ENCODE peak calls at places on chromosomes 2 and 18, in seven cellular contexts. One of them, this sample, is unnamed. For H3K36me3 and H3K4me1, the result is how much of the 10 kb centered on the place peaks cover.

GRCh38 chr2:7448578-7449264 is 531.5 kb downstream of the RNF144A start:
- DNase-seq in suprapubic skin: no peak
- DNase-seq in psoas muscle: no peak
- DNase-seq in left ventricle myocardium inferior: no peak
- DNase-seq in DND-41: no peak
- DNase-seq in body of pancreas: no peak
- DNase-seq in endothelial cell of umbilical vein: no peak
- DNase-seq in this sample: no peak

GRCh38 chr18:12048010-12048826 is 45.4 kb upstream of the ANKRD62 start:
- DNase-seq in DND-41: no peak
- DNase-seq in suprapubic skin: no peak
- DNase-seq in psoas muscle: no peak
- DNase-seq in left ventricle myocardium inferior: no peak
- DNase-seq in body of pancreas: no peak
- DNase-seq in endothelial cell of umbilical vein: no peak
- DNase-seq in this sample: no peak

GRCh38 chr2:120861576-120862191 is 126.0 kb downstream of the GLI2 start:
- DNase-seq in endothelial cell of umbilical vein: no peak
- DNase-seq in psoas muscle: no peak
- DNase-seq in body of pancreas: no peak
- DNase-seq in DND-41: no peak
- DNase-seq in suprapubic skin: peak
- DNase-seq in left ventricle myocardium inferior: no peak
- DNase-seq in this sample: no peak

GRCh38 chr2:231299267-231299666 is 96.2 kb upstream of the B3GNT7 start:
- DNase-seq in DND-41: no peak
- DNase-seq in left ventricle myocardium inferior: no peak
- DNase-seq in endothelial cell of umbilical vein: no peak
- DNase-seq in psoas muscle: no peak
- DNase-seq in body of pancreas: no peak
- DNase-seq in suprapubic skin: no peak
- DNase-seq in this sample: no peak

GRCh38 chr2:54088719-54089118 is 26.7 kb upstream of the ACYP2 start:
- DNase-seq in body of pancreas: no peak
- DNase-seq in suprapubic skin: no peak
- DNase-seq in endothelial cell of umbilical vein: no peak
- DNase-seq in DND-41: no peak
- DNase-seq in left ventricle myocardium inferior: no peak
- DNase-seq in psoas muscle: no peak
- DNase-seq in this sample: no peak

GRCh38 chr2:164784376-164784775 is 57.2 kb downstream of the COBLL1 start:
- DNase-seq in endothelial cell of umbilical vein: peak
- DNase-seq in body of pancreas: no peak
- DNase-seq in left ventricle myocardium inferior: no peak
- DNase-seq in suprapubic skin: no peak
- DNase-seq in psoas muscle: no peak
- DNase-seq in DND-41: no peak
- DNase-seq in this sample: no peak

GRCh38 chr2:85143463-85144082 is 10.4 kb downstream of the TCF7L1 start:
- DNase-seq in endothelial cell of umbilical vein: no peak
- DNase-seq in psoas muscle: no peak
- DNase-seq in DND-41: no peak
- DNase-seq in body of pancreas: peak
- DNase-seq in left ventricle myocardium inferior: no peak
- DNase-seq in suprapubic skin: no peak
- DNase-seq in this sample: no peak

GRCh38 chr2:99880148-99880983 is 262.0 kb downstream of the AFF3 start:
- DNase-seq in suprapubic skin: no peak
- DNase-seq in left ventricle myocardium inferior: no peak
- DNase-seq in DND-41: no peak
- DNase-seq in psoas muscle: no peak
- DNase-seq in body of pancreas: no peak
- DNase-seq in endothelial cell of umbilical vein: peak
- DNase-seq in this sample: no peak

GRCh38 chr2:14583802-14584201 is 48.7 kb upstream of the LRATD1 start:
- DNase-seq in psoas muscle: no peak
- DNase-seq in body of pancreas: no peak
- DNase-seq in suprapubic skin: no peak
- DNase-seq in endothelial cell of umbilical vein: no peak
- DNase-seq in left ventricle myocardium inferior: no peak
- DNase-seq in DND-41: no peak
- DNase-seq in this sample: no peak

GRCh38 chr18:34493566-34494358 is 216.3 kb upstream of the DTNA start:
- DNase-seq in left ventricle myocardium inferior: peak
- DNase-seq in endothelial cell of umbilical vein: peak
- DNase-seq in suprapubic skin: no peak
- DNase-seq in DND-41: no peak
- DNase-seq in body of pancreas: peak
- DNase-seq in psoas muscle: peak
- DNase-seq in this sample: peak

GRCh38 chr2:139142252-139142651 is 362.1 kb upstream of the NXPH2 start:
- DNase-seq in psoas muscle: no peak
- DNase-seq in body of pancreas: no peak
- DNase-seq in left ventricle myocardium inferior: no peak
- DNase-seq in suprapubic skin: no peak
- DNase-seq in endothelial cell of umbilical vein: peak
- DNase-seq in DND-41: peak
- DNase-seq in this sample: no peak

GRCh38 chr2:37775908-37776250 is 104.4 kb upstream of the CDC42EP3 start:
- DNase-seq in suprapubic skin: no peak
- DNase-seq in endothelial cell of umbilical vein: no peak
- DNase-seq in body of pancreas: no peak
- DNase-seq in psoas muscle: no peak
- DNase-seq in left ventricle myocardium inferior: no peak
- DNase-seq in DND-41: no peak
- DNase-seq in this sample: no peak

GRCh38 chr2:15050483-15050882 is 418.0 kb downstream of the LRATD1 start:
- DNase-seq in left ventricle myocardium inferior: no peak
- DNase-seq in endothelial cell of umbilical vein: no peak
- DNase-seq in suprapubic skin: no peak
- DNase-seq in psoas muscle: no peak
- DNase-seq in body of pancreas: no peak
- DNase-seq in DND-41: no peak
- DNase-seq in this sample: no peak

GRCh38 chr2:119148082-119148715 is 10.4 kb downstream of the C1QL2 start:
- DNase-seq in DND-41: no peak
- DNase-seq in left ventricle myocardium inferior: no peak
- DNase-seq in suprapubic skin: no peak
- DNase-seq in body of pancreas: no peak
- DNase-seq in psoas muscle: no peak
- DNase-seq in endothelial cell of umbilical vein: no peak
- DNase-seq in this sample: no peak

GRCh38 chr2:168559187-168559586 is 103.1 kb downstream of the CERS6 start:
- DNase-seq in suprapubic skin: no peak
- DNase-seq in psoas muscle: no peak
- DNase-seq in endothelial cell of umbilical vein: no peak
- DNase-seq in DND-41: no peak
- DNase-seq in left ventricle myocardium inferior: no peak
- DNase-seq in body of pancreas: peak
- DNase-seq in this sample: no peak

GRCh38 chr2:95032868-95033603 is 7.5 kb downstream of the MAL start:
- DNase-seq in psoas muscle: no peak
- DNase-seq in body of pancreas: no peak
- DNase-seq in suprapubic skin: no peak
- DNase-seq in DND-41: no peak
- DNase-seq in endothelial cell of umbilical vein: no peak
- DNase-seq in left ventricle myocardium inferior: no peak
- DNase-seq in this sample: no peak

GRCh38 chr18:54765636-54766035 is 62.6 kb upstream of the RAB27B start:
- DNase-seq in psoas muscle: no peak
- DNase-seq in body of pancreas: no peak
- DNase-seq in suprapubic skin: no peak
- DNase-seq in DND-41: no peak
- DNase-seq in left ventricle myocardium inferior: no peak
- DNase-seq in endothelial cell of umbilical vein: no peak
- DNase-seq in this sample: no peak

GRCh38 chr2:27206346-27206745 is 5.5 kb upstream of the ATRAID start:
- DNase-seq in suprapubic skin: no peak
- DNase-seq in DND-41: no peak
- DNase-seq in psoas muscle: no peak
- DNase-seq in left ventricle myocardium inferior: no peak
- DNase-seq in endothelial cell of umbilical vein: no peak
- DNase-seq in body of pancreas: no peak
- DNase-seq in this sample: no peak

GRCh38 chr2:27204566-27204965 is 7.3 kb upstream of the ATRAID start:
- DNase-seq in left ventricle myocardium inferior: no peak
- DNase-seq in DND-41: no peak
- DNase-seq in body of pancreas: no peak
- DNase-seq in psoas muscle: no peak
- DNase-seq in endothelial cell of umbilical vein: no peak
- DNase-seq in suprapubic skin: no peak
- DNase-seq in this sample: no peak

GRCh38 chr2:27202829-27203228 is 9.0 kb upstream of the ATRAID start:
- DNase-seq in body of pancreas: no peak
- DNase-seq in suprapubic skin: no peak
- DNase-seq in left ventricle myocardium inferior: no peak
- DNase-seq in psoas muscle: no peak
- DNase-seq in endothelial cell of umbilical vein: no peak
- DNase-seq in DND-41: no peak
- DNase-seq in this sample: no peak

GRCh38 chr2:27203741-27204140 is 8.1 kb upstream of the ATRAID start:
- DNase-seq in DND-41: no peak
- DNase-seq in psoas muscle: no peak
- DNase-seq in body of pancreas: no peak
- DNase-seq in endothelial cell of umbilical vein: no peak
- DNase-seq in suprapubic skin: no peak
- DNase-seq in left ventricle myocardium inferior: no peak
- DNase-seq in this sample: no peak

DNA sequence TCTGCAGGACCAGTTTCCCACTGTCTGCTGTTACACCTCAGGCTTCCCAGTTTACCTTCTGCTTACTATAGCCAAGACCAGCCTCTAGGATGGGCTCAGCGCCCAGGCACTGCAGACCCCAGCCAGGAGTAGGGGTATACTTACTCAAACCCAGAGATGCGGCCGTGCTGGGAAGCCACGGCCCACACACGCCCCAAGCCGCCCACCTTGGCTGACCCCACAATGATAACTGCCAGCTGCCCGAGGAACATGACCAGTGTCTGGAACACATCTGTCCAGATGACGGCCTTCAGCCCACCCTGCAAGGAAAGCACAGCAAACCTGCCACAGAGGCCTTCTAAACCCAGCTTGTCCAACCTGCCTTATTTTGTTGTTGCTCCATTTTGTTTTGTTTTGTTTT is 6.6 kb upstream of the ATRAID start:
- DNase-seq in DND-41: no peak
- DNase-seq in endothelial cell of umbilical vein: no peak
- DNase-seq in suprapubic skin: no peak
- DNase-seq in psoas muscle: no peak
- DNase-seq in left ventricle myocardium inferior: no peak
- DNase-seq in body of pancreas: no peak
- DNase-seq in this sample: no peak
- H3K36me3 ChIP-seq in DND-41: half or more
- H3K36me3 ChIP-seq in endothelial cell of umbilical vein: under half
- H3K36me3 ChIP-seq in suprapubic skin: half or more
- H3K36me3 ChIP-seq in psoas muscle: under half
- H3K36me3 ChIP-seq in left ventricle myocardium inferior: half or more
- H3K36me3 ChIP-seq in body of pancreas: under half
- H3K36me3 ChIP-seq in this sample: under half

GRCh38 chr2:68726100-68726499 is 8.5 kb upstream of the ARHGAP25 start:
- DNase-seq in left ventricle myocardium inferior: no peak
- DNase-seq in endothelial cell of umbilical vein: no peak
- DNase-seq in body of pancreas: no peak
- DNase-seq in suprapubic skin: no peak
- DNase-seq in DND-41: no peak
- DNase-seq in psoas muscle: no peak
- DNase-seq in this sample: no peak

GRCh38 chr2:68726608-68727367 is 7.8 kb upstream of the ARHGAP25 start:
- DNase-seq in endothelial cell of umbilical vein: no peak
- DNase-seq in DND-41: peak
- DNase-seq in left ventricle myocardium inferior: no peak
- DNase-seq in body of pancreas: peak
- DNase-seq in psoas muscle: no peak
- DNase-seq in suprapubic skin: no peak
- DNase-seq in this sample: peak

GRCh38 chr2:68732036-68732435 is 2.6 kb upstream of the ARHGAP25 start:
- DNase-seq in left ventricle myocardium inferior: no peak
- DNase-seq in body of pancreas: no peak
- DNase-seq in psoas muscle: no peak
- DNase-seq in endothelial cell of umbilical vein: no peak
- DNase-seq in DND-41: no peak
- DNase-seq in suprapubic skin: no peak
- DNase-seq in this sample: no peak

GRCh38 chr2:68730828-68731227 is 3.8 kb upstream of the ARHGAP25 start:
- DNase-seq in body of pancreas: no peak
- DNase-seq in DND-41: no peak
- DNase-seq in left ventricle myocardium inferior: no peak
- DNase-seq in suprapubic skin: no peak
- DNase-seq in endothelial cell of umbilical vein: no peak
- DNase-seq in psoas muscle: no peak
- DNase-seq in this sample: no peak

GRCh38 chr2:68727698-68728375 is 6.8 kb upstream of the ARHGAP25 start:
- DNase-seq in left ventricle myocardium inferior: no peak
- DNase-seq in endothelial cell of umbilical vein: no peak
- DNase-seq in suprapubic skin: no peak
- DNase-seq in psoas muscle: no peak
- DNase-seq in DND-41: no peak
- DNase-seq in body of pancreas: no peak
- DNase-seq in this sample: no peak
- H3K27ac ChIP-seq in left ventricle myocardium inferior: no peak
- H3K27ac ChIP-seq in endothelial cell of umbilical vein: no peak
- H3K27ac ChIP-seq in suprapubic skin: no peak
- H3K27ac ChIP-seq in psoas muscle: no peak
- H3K27ac ChIP-seq in DND-41: peak
- H3K27ac ChIP-seq in body of pancreas: no peak
- H3K27ac ChIP-seq in this sample: no peak

GRCh38 chr18:75208836-75209128 is 157 bp downstream of the PTGR3 start:
- DNase-seq in left ventricle myocardium inferior: peak
- DNase-seq in psoas muscle: no peak
- DNase-seq in suprapubic skin: peak
- DNase-seq in endothelial cell of umbilical vein: peak
- DNase-seq in DND-41: no peak
- DNase-seq in body of pancreas: no peak
- DNase-seq in this sample: peak

GRCh38 chr18:75206637-75207297 is 2.2 kb downstream of the PTGR3 start:
- DNase-seq in suprapubic skin: no peak
- DNase-seq in body of pancreas: no peak
- DNase-seq in psoas muscle: no peak
- DNase-seq in DND-41: no peak
- DNase-seq in left ventricle myocardium inferior: no peak
- DNase-seq in endothelial cell of umbilical vein: no peak
- DNase-seq in this sample: no peak

GRCh38 chr18:75208055-75208835 is 694 bp downstream of the PTGR3 start:
- DNase-seq in left ventricle myocardium inferior: peak
- DNase-seq in body of pancreas: peak
- DNase-seq in endothelial cell of umbilical vein: peak
- DNase-seq in DND-41: peak
- DNase-seq in suprapubic skin: peak
- DNase-seq in psoas muscle: peak
- DNase-seq in this sample: peak

GRCh38 chr18:75205760-75206109 is 3.2 kb downstream of the PTGR3 start:
- DNase-seq in suprapubic skin: no peak
- DNase-seq in body of pancreas: no peak
- DNase-seq in DND-41: no peak
- DNase-seq in endothelial cell of umbilical vein: no peak
- DNase-seq in psoas muscle: no peak
- DNase-seq in left ventricle myocardium inferior: no peak
- DNase-seq in this sample: no peak

GRCh38 chr18:75207298-75208054 is 1.5 kb downstream of the PTGR3 start:
- DNase-seq in body of pancreas: peak
- DNase-seq in DND-41: no peak
- DNase-seq in suprapubic skin: no peak
- DNase-seq in endothelial cell of umbilical vein: no peak
- DNase-seq in left ventricle myocardium inferior: no peak
- DNase-seq in psoas muscle: no peak
- DNase-seq in this sample: no peak
- H3K4me1 ChIP-seq in body of pancreas: half or more
- H3K4me1 ChIP-seq in DND-41: under half
- H3K4me1 ChIP-seq in suprapubic skin: half or more
- H3K4me1 ChIP-seq in endothelial cell of umbilical vein: under half
- H3K4me1 ChIP-seq in left ventricle myocardium inferior: half or more
- H3K4me1 ChIP-seq in psoas muscle: under half
- H3K4me1 ChIP-seq in this sample: under half

GRCh38 chr2:101874069-101874468 is 117.7 kb upstream of the IL1R2 start:
- DNase-seq in left ventricle myocardium inferior: no peak
- DNase-seq in endothelial cell of umbilical vein: no peak
- DNase-seq in suprapubic skin: no peak
- DNase-seq in psoas muscle: no peak
- DNase-seq in body of pancreas: no peak
- DNase-seq in DND-41: no peak
- DNase-seq in this sample: no peak
- H3K36me3 ChIP-seq in left ventricle myocardium inferior: half or more
- H3K36me3 ChIP-seq in endothelial cell of umbilical vein: half or more
- H3K36me3 ChIP-seq in suprapubic skin: half or more
- H3K36me3 ChIP-seq in psoas muscle: under half
- H3K36me3 ChIP-seq in body of pancreas: under half
- H3K36me3 ChIP-seq in DND-41: half or more
- H3K36me3 ChIP-seq in this sample: under half

This sample was measured in aorta.